ENCODE peak calls at places on chromosomes 16 and 17, in nine cellular contexts. N, U, J, B, P, H, T, I and Z are unnamed samples.

GRCh38 chr16:68062910-68063393 is 22.2 kb upstream of the NFATC3 start:
- DNase-seq in N (no peak), U (no peak), J (no peak), B (no peak), P (no peak), H (no peak), T (peak; percentile 35), I (no peak), Z (no peak)

GRCh38 chr16:29843942-29844341 is 19.1 kb downstream of the CDIPT start:
- DNase-seq in N (no peak), U (no peak), J (no peak), B (no peak), P (no peak), H (no peak), T (no peak), I (no peak), Z (no peak)

GRCh38 chr17:28849281-28849680 is 5.5 kb upstream of the ERAL1 start:
- DNase-seq in N (no peak), U (peak; percentile 17), J (no peak), B (peak; percentile 23), P (no peak), H (no peak), T (no peak), I (no peak), Z (no peak)

GRCh38 chr17:7252176-7253043 is at the start of gene ELP5:
- DNase-seq in N (peak; percentile 94), U (peak; percentile 89), J (peak; percentile 96), B (peak; percentile 86), P (no peak), H (peak; percentile 94), T (peak; percentile 97), I (peak; percentile 96), Z (peak; percentile 92)

GRCh38 chr16:16143941-16144340 is 79.4 kb downstream of the ABCC6 start:
- DNase-seq in N (no peak), U (no peak), J (peak; percentile 28), B (no peak), P (no peak), H (no peak), T (no peak), I (no peak), Z (no peak)

GRCh38 chr16:68973611-68974120 is 130.3 kb downstream of the TANGO6 start:
- DNase-seq in N (no peak), U (no peak), J (no peak), B (no peak), P (no peak), H (no peak), T (no peak), I (no peak), Z (no peak)

GRCh38 chr17:7323731-7324437 is 5.3 kb downstream of the NEURL4 start:
- DNase-seq in N (peak; percentile 58), U (peak; percentile 21), J (peak; percentile 36), B (no peak), P (no peak), H (peak; percentile 42), T (peak; percentile 71), I (peak; percentile 38), Z (no peak)

GRCh38 chr17:55325405-55325804 is 60.6 kb downstream of the HLF start:
- DNase-seq in N (no peak), U (no peak), J (no peak), B (no peak), P (no peak), H (no peak), T (no peak), I (no peak), Z (no peak)

GRCh38 chr16:53952215-53953208 is 248.6 kb downstream of the FTO start:
- DNase-seq in N (no peak), U (no peak), J (no peak), B (no peak), P (peak; percentile 2), H (no peak), T (no peak), I (peak; percentile 56), Z (no peak)

GRCh38 chr16:56874800-56875199 is 9.8 kb downstream of the SLC12A3 start:
- DNase-seq in N (no peak), U (no peak), J (no peak), B (no peak), P (no peak), H (no peak), T (no peak), I (peak; percentile 19), Z (no peak)

GRCh38 chr17:57086069-57086930 is 1.3 kb downstream of the AKAP1 start:
- DNase-seq in N (no peak), U (peak; percentile 12), J (peak; percentile 67), B (peak; percentile 45), P (no peak), H (peak; percentile 11), T (peak; percentile 75), I (no peak), Z (no peak)

DNA sequence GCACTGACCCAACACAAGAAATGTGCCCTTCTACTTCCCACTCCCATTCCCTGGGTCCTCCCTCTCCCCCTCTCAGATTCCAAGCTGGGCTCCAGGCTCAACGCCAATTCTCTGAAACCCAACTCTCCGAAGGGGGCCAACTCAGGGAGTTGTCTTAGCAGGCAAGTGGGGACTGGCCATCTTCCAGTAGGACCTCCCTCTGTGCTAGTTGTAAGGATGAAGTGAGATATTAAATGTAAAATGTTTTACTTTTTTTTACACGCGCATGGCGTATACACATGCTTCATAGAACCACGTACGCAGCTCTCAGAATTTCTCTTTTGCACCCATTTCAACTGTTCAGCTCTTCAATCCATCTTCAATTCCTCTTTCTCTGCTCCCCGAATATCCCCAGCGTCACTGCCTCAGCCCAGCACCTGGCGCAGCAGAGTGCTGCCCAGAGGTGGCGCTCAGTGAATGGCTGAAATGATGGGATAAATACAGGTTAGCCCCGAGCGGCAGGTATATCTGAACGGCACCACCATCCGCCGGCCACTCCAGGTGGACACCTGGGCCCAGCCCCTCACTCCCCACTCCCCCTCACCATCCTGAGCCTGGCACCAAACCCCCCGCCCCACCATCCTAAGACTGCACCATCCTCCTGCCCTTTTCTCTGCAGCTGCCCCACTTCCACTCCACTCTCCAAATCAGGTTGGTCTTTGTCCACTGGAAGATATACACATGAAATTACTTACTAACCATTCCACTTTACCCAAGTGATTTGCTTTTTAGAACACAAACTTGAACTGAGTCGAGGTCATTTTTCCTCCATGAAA is 43.9 kb upstream of the TNRC6C start:
- DNase-seq in N (no peak), U (no peak), J (peak; percentile 18), B (no peak), P (no peak), H (no peak), T (peak; percentile 19), I (peak; percentile 8), Z (no peak)
- TF ChIP-seq CTCF in N (no peak), U (no peak), J (no peak), B (no peak), P (no peak), H (no peak), T (no peak), I (peak; percentile 7), Z (no peak)

GRCh38 chr17:80960037-80960796 is 31.4 kb upstream of the CHMP6 start:
- DNase-seq in N (no peak), U (no peak), J (no peak), B (no peak), P (no peak), H (no peak), T (no peak), I (no peak), Z (no peak)

GRCh38 chr17:80962356-80963329 is 29.0 kb upstream of the CHMP6 start:
- DNase-seq in N (no peak), U (no peak), J (no peak), B (no peak), P (no peak), H (no peak), T (no peak), I (no peak), Z (no peak)

GRCh38 chr17:80961931-80962330 is 29.7 kb upstream of the CHMP6 start:
- DNase-seq in N (no peak), U (no peak), J (no peak), B (no peak), P (no peak), H (no peak), T (no peak), I (no peak), Z (no peak)

GRCh38 chr17:80960797-80961452 is 30.7 kb upstream of the CHMP6 start:
- DNase-seq in N (no peak), U (no peak), J (no peak), B (no peak), P (no peak), H (no peak), T (no peak), I (no peak), Z (no peak)

DNA sequence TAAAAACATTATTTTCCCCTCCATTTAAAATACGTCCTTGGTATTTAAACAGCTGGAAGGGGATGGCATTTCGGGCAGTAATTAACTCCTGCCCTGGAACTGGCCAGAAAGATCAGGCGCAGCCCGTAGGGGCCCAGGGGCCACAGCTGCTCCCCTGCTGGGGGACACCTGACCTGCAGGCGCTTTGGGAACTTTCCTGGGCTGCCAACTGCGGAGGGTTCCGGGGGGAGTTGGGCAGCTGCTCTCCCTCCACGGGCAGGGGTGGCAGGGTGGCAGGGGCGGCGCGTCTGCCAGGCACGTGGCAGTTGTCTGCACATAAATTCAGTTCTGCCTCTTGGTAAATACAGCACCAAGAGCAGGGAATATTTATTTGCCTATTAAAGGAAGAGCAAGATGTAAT is 30.1 kb upstream of the CHMP6 start:
- DNase-seq in N (no peak), U (no peak), J (no peak), B (no peak), P (no peak), H (no peak), T (peak; percentile 86), I (no peak), Z (no peak)
- TF ChIP-seq CTCF in N (no peak), U (peak; percentile 34), J (no peak), B (no peak), P (no peak), H (peak; percentile 15), T (peak; percentile 45), I (no peak), Z (no peak)

GRCh38 chr16:4350787-4351659 is at the start of gene PAM16:
- DNase-seq in N (peak; percentile 98), U (peak; percentile 88), J (peak; percentile 95), B (peak; percentile 97), P (peak; percentile 77), H (peak; percentile 91), T (peak; percentile 98), I (peak; percentile 95), Z (peak; percentile 91)
- TF ChIP-seq CTCF in N (peak; percentile 14), U (peak; percentile 53), J (peak; percentile 10), B (no peak), P (no peak), H (no peak), T (no peak), I (no peak), Z (no peak)

DNA sequence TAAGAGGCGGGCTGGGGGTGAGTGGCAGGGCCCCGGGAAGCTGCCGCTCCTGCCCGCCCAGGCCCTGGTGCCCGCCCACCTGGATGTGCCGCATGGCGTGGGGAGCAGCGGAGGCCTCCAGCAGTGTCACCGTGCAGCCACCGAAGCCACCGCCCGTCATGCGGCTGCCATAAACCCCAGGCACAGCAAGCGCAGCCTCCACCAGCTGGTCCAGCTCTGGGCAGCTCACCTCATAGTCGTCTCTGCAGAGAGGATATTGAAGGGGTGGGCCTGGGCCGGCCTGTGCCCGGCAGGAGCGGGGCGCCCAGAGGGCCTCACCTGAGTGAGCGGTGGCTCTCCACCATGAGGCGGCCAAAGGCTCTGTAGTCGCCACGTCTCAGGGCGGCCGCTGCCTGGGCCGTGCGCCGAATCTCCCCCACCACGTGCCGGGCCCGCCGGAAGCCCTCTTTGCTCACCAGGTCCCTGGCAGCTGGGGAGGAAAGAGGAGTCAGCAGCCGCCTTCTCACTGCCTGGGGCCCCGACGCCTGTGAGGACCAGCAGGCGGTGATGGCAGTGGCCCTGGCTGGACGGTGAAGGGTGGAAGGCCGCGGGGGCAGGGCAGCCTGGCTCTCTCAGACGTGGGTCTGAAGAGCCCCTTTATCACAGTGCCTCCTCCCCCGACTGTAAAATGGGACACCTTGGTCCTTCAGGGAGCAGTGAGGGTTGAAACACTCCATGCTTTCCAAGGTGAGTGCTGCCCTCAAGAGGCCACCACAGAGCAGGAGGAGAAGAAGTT is 6.7 kb downstream of the GALK1 start:
- DNase-seq in N (no peak), U (no peak), J (no peak), B (no peak), P (no peak), H (no peak), T (no peak), I (no peak), Z (no peak)
- TF ChIP-seq CTCF in N (no peak), U (peak; percentile 63), J (peak; percentile 29), B (no peak), P (peak; percentile 40), H (peak; percentile 67), T (no peak), I (peak; percentile 49), Z (no peak)